ENCODE peak calls at places on chromosomes 16 and 17, in five cellular contexts. I is hepatocyte, W is PC-3, P is H9, K is OCI-LY7. O is an unnamed sample.

GRCh38 chr17:72145972-72146755 is 25.3 kb downstream of the SOX9 start:
- DNase-seq in K (no peak), I (no peak), W (peak; percentile 34), P (no peak), O (no peak)

GRCh38 chr16:19555938-19556778 is 655 bp downstream of the VPS35L start:
- DNase-seq in P (peak; percentile 95), W (peak; percentile 6), I (peak; percentile 72), K (peak; percentile 38), O (peak; percentile 60)

GRCh38 chr17:31627960-31628359 is 231.1 kb downstream of the COPRS start:
- DNase-seq in W (peak; percentile 70), K (no peak), I (no peak), P (no peak), O (peak; percentile 73)

GRCh38 chr16:85551319-85551978 is 61.7 kb upstream of the GSE1 start:
- DNase-seq in P (no peak), W (no peak), K (no peak), I (no peak), O (peak; percentile 88)

GRCh38 chr16:22743401-22743800 is 70.6 kb upstream of the HS3ST2 start:
- DNase-seq in K (no peak), W (no peak), P (no peak), I (no peak), O (no peak)

GRCh38 chr16:29694384-29695195 is 15.6 kb downstream of the QPRT start:
- DNase-seq in P (no peak), W (no peak), I (no peak), K (no peak), O (peak; percentile 93)

GRCh38 chr16:86457621-86458456 is 52.5 kb upstream of the FOXF1 start:
- DNase-seq in I (peak; percentile 60), W (no peak), P (no peak), K (no peak), O (no peak)

GRCh38 chr16:21634216-21634615 is 18.2 kb downstream of the IGSF6 start:
- DNase-seq in W (peak; percentile 47), K (no peak), P (no peak), I (no peak), O (no peak)

GRCh38 chr16:80804451-80805383 is at the start of gene CDYL2:
- DNase-seq in K (peak; percentile 53), P (peak; percentile 32), I (peak; percentile 82), W (peak; percentile 57), O (peak; percentile 98)

GRCh38 chr16:35440875-35441274 is 1981.5 kb downstream of the TP53TG3F start:
- DNase-seq in K (no peak), W (no peak), P (no peak), I (no peak), O (no peak)

GRCh38 chr16:64416232-64417010 is 705.4 kb downstream of the CDH11 start:
- DNase-seq in W (peak; percentile 39), P (no peak), K (peak; percentile 37), I (no peak), O (no peak)

GRCh38 chr16:84013787-84014569 is 28.6 kb downstream of the SLC38A8 start:
- DNase-seq in W (peak; percentile 97), I (peak; percentile 78), K (peak; percentile 98), P (peak; percentile 99), O (peak; percentile 77)

GRCh38 chr17:44777394-44778348 is 18.9 kb downstream of the ADAM11 start:
- DNase-seq in K (no peak), P (peak; percentile 40), W (no peak), I (no peak), O (peak; percentile 65)

GRCh38 chr17:81487487-81488275 is 24.9 kb downstream of the ACTG1 start:
- DNase-seq in P (peak; percentile 81), W (peak; percentile 84), K (peak; percentile 72), I (peak; percentile 91), O (peak; percentile 100)

GRCh38 chr16:57842606-57843005 is 40.3 kb upstream of the KIFC3 start:
- DNase-seq in P (no peak), W (no peak), K (no peak), I (no peak), O (no peak)

GRCh38 chr16:27969574-27969973 is 93.9 kb downstream of the GSG1L start:
- DNase-seq in I (no peak), W (peak; percentile 13), P (no peak), K (no peak), O (no peak)

GRCh38 chr16:16007743-16008111 is 58.3 kb downstream of the ABCC1 start:
- DNase-seq in W (no peak), I (no peak), P (no peak), K (peak; percentile 94), O (no peak)

GRCh38 chr17:51119415-51120356 is 982 bp downstream of the SPAG9 start:
- DNase-seq in W (peak; percentile 58), P (peak; percentile 77), K (peak; percentile 75), I (peak; percentile 60), O (peak; percentile 92)

GRCh38 chr17:4136373-4136772 is 6.5 kb downstream of the ZZEF1 start:
- DNase-seq in I (no peak), K (no peak), P (no peak), W (no peak), O (no peak)

DNA sequence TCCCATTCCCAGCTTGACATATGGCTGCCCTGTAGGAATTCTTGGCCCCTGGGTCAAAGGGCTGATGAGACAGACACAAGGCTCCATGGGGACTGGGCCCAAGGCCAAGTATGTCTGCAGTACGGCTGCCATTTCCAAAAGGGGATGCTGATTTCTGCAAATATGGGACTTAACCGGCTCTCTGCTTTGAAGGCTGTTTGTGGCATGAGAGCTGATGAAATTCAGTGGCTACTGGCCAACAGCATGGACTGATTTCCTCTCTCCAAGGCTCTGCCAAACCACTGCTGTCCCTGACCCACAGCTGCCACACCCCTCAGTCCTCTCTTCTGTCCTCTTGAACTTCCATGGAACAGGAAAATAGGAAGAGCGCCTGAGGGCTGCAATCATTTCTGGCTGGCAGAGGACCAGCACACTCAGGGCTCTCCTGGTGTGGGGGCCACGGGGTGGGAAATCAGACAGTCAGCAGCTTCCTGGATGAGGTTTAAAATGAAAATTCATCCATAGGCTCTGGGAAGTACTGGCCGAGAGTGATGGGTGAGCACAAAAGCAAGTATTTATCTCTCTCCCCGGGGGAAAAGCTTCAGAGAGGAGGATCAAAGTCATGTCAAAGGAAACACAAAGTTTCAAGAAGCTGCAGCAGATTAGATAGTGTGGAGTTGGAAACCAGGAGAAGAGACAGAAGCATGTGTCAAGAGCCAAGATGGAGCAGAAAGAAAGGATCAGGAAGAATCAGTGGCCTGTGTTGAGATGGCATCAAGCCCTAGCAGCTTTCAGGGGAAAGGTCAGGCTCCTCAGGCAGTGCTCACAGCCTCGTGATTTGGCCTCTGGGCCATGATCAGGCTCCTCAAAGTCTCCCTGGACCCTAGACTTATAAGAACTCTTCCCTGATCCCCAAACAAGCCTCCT is 64.1 kb upstream of the SREBF1 start:
- DNase-seq in I (peak; percentile 66), P (no peak), W (peak; percentile 97), K (no peak), O (peak; percentile 97)
- H3K4me2 ChIP-seq in I (peak overlapping the region; percentile 48), P (no peak overlapping the region), W (peak overlapping the region; percentile 35), K (no peak overlapping the region), O (peak overlapping the region; percentile 71)

GRCh38 chr16:82181456-82182185 is 11.6 kb upstream of the MPHOSPH6 start:
- DNase-seq in K (no peak), I (no peak), W (no peak), P (no peak), O (no peak)

GRCh38 chr16:82177555-82177954 is 7.5 kb upstream of the MPHOSPH6 start:
- DNase-seq in K (no peak), W (no peak), P (no peak), I (no peak), O (no peak)

GRCh38 chr16:82175627-82176026 is 5.6 kb upstream of the MPHOSPH6 start:
- DNase-seq in I (no peak), W (no peak), P (no peak), K (no peak), O (no peak)

GRCh38 chr16:82176204-82176603 is 6.2 kb upstream of the MPHOSPH6 start:
- DNase-seq in K (no peak), I (no peak), W (no peak), P (no peak), O (no peak)

DNA sequence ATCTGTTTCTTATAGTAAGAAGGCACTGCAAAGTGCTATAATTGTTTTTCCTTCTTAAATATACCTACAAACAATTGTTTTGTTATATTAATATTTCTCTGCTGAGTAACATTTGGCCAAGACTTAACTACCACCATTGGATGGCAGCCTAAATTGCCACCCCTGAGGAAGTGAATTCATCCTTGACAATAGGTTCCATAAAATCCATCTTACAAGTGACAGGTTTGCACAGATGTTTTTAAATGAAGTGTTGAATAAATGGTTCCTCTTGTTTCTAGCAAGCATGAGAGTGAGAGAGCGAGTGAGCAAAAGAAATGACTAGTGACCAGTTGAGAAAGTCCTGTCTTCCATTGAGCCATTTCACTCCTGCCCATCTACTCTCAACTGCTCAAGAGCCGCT is 8.3 kb upstream of the MPHOSPH6 start:
- DNase-seq in W (no peak), I (no peak), K (no peak), P (no peak), O (no peak)
- H3K4me2 ChIP-seq in W (no peak overlapping the region), I (no peak overlapping the region), K (no peak overlapping the region), P (no peak overlapping the region), O (no peak overlapping the region)

GRCh38 chr16:89633064-89633631 is 19.7 kb downstream of the DPEP1 start:
- DNase-seq in K (no peak), I (no peak), P (no peak), W (peak; percentile 84), O (peak; percentile 99)

GRCh38 chr16:89638455-89638854 is 19.1 kb downstream of the CHMP1A start:
- DNase-seq in W (no peak), K (no peak), P (no peak), I (no peak), O (no peak)

GRCh38 chr16:89636663-89637062 is 20.8 kb downstream of the CHMP1A start:
- DNase-seq in W (no peak), K (no peak), P (no peak), I (no peak), O (no peak)

GRCh38 chr16:89639385-89639784 is 18.1 kb downstream of the CHMP1A start:
- DNase-seq in W (no peak), P (no peak), I (no peak), K (no peak), O (no peak)

DNA sequence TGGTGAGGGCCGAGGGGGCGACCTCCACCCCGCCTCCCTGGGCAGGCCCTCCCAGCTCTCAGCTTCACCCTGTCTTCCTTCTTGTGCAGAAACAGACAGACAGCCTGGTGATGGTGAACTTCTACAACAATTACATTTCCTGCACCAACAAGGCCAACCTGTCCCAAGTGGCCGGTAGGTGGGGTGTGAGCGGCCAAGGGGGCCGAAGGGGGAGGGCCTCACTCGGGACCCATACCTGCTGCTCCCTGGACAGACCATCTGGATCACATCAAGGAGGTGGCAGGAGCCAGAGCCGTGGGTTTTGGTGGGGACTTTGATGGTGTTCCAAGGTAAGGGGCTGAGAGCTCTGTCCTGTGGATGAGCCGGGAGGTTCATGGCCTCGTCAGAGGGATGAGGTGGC is 20.1 kb downstream of the CHMP1A start:
- DNase-seq in W (no peak), K (no peak), I (no peak), P (no peak), O (no peak)
- H3K4me2 ChIP-seq in W (no peak overlapping the region), K (no peak overlapping the region), I (no peak overlapping the region), P (no peak overlapping the region), O (no peak overlapping the region)

GRCh38 chr17:2778489-2778888 is 17.7 kb upstream of the RAP1GAP2 start:
- DNase-seq in I (no peak), W (no peak), P (no peak), K (no peak), O (peak; percentile 41)

GRCh38 chr17:2780256-2780655 is 16.0 kb upstream of the RAP1GAP2 start:
- DNase-seq in I (no peak), W (no peak), K (no peak), P (no peak), O (peak; percentile 54)

GRCh38 chr17:2779545-2779944 is 16.7 kb upstream of the RAP1GAP2 start:
- DNase-seq in P (no peak), W (no peak), I (no peak), K (no peak), O (peak; percentile 29)

GRCh38 chr17:2777242-2777867 is 18.9 kb upstream of the RAP1GAP2 start:
- DNase-seq in I (no peak), P (peak; percentile 69), K (no peak), W (no peak), O (peak; percentile 80)

GRCh38 chr17:2776589-2777241 is 19.5 kb upstream of the RAP1GAP2 start:
- DNase-seq in P (peak; percentile 90), W (no peak), I (peak; percentile 65), K (no peak), O (peak; percentile 85)
- H3K4me2 ChIP-seq in P (peak overlapping the region; percentile 98), W (peak overlapping the region; percentile 74), I (peak overlapping the region; percentile 91), K (no peak overlapping the region), O (no peak overlapping the region)

O was measured in osteoblast.